ENCODE peak calls at places on chromosome 21, in five cellular contexts. V is memory B cell; E is germinal center; N is CD8-positive, alpha-beta memory T cell; P is stimulated activated CD4-positive, alpha-beta T cell treated with anti-CD3 and anti-CD28 coated beads, TNF-alpha, amount 100 ng/mL, for 4 hours. F is an unnamed sample.

GRCh38 chr21:32599146-32599925 is 12.8 kb downstream of the CFAP298 start:
- DNase-seq in V (peak), E (no peak), N (no peak), P (no peak), F (no peak)

GRCh38 chr21:37914211-37914900 is 1.9 kb downstream of the KCNJ6 start:
- DNase-seq in V (no peak), E (peak), N (no peak), P (no peak), F (no peak)

GRCh38 chr21:37489553-37489952 is 123.0 kb downstream of the DYRK1A start:
- DNase-seq in V (no peak), E (no peak), N (no peak), P (no peak), F (no peak)

GRCh38 chr21:17921579-17922530 is 102.7 kb upstream of the C21orf91 start:
- DNase-seq in V (no peak), E (no peak), N (no peak), P (no peak), F (no peak)

GRCh38 chr21:37712204-37712934 is 203.9 kb downstream of the KCNJ6 start:
- DNase-seq in V (no peak), E (peak), N (no peak), P (no peak), F (no peak)

GRCh38 chr21:15324542-15324941 is 259.7 kb upstream of the NRIP1 start:
- DNase-seq in V (no peak), E (no peak), N (no peak), P (no peak), F (no peak)

GRCh38 chr21:26140185-26140584 is 30.4 kb downstream of the APP start:
- DNase-seq in V (no peak), E (no peak), N (no peak), P (no peak), F (no peak)

GRCh38 chr21:45979651-45980050 is 1.9 kb upstream of the COL6A1 start:
- DNase-seq in V (no peak), E (no peak), N (no peak), P (no peak), F (no peak)

GRCh38 chr21:35525443-35525842 is 476.3 kb upstream of the RUNX1 start:
- DNase-seq in V (peak), E (no peak), N (no peak), P (no peak), F (no peak)

GRCh38 chr21:44972821-44973220 is 33.0 kb downstream of the SLX9 start:
- DNase-seq in V (no peak), E (no peak), N (no peak), P (no peak), F (no peak)

GRCh38 chr21:15614757-15615156 is 115.0 kb upstream of the USP25 start:
- DNase-seq in V (no peak), E (no peak), N (no peak), P (no peak), F (no peak)